ENCODE peak calls at places on chromosome 12, in four cellular contexts. V is HepG2, Y is GM12878, D is H1. N is an unnamed sample.

GRCh38 chr12:30977537-30978349 is 51.2 kb downstream of the TSPAN11 start:
- DNase-seq in V (no peak), Y (no peak), D (no peak), N (no peak)

GRCh38 chr12:79559591-79559990 is 131.2 kb downstream of the PAWR start:
- DNase-seq in V (no peak), Y (no peak), D (no peak), N (no peak)

GRCh38 chr12:56839489-56840442 is 76.6 kb downstream of the HSD17B6 start:
- DNase-seq in V (peak; percentile 41), Y (peak; percentile 2), D (peak; percentile 72), N (peak; percentile 23)

GRCh38 chr12:109310247-109311125 is 1.4 kb upstream of the FOXN4 start:
- DNase-seq in V (no peak), Y (no peak), D (peak; percentile 58), N (peak; percentile 60)

GRCh38 chr12:102024765-102025164 is 37.0 kb downstream of the WASHC3 start:
- DNase-seq in V (no peak), Y (no peak), D (no peak), N (no peak)

GRCh38 chr12:48002773-48003218 is 1.5 kb downstream of the COL2A1 start:
- DNase-seq in V (no peak), Y (no peak), D (peak; percentile 71), N (peak; percentile 77)

GRCh38 chr12:132306885-132307191 is 22.6 kb downstream of the GALNT9 start:
- DNase-seq in V (no peak), Y (no peak), D (no peak), N (no peak)

GRCh38 chr12:109160873-109161272 is 44.5 kb downstream of the ACACB start:
- DNase-seq in V (no peak), Y (no peak), D (no peak), N (no peak)

GRCh38 chr12:104720346-104721064 is 237.6 kb downstream of the SLC41A2 start:
- DNase-seq in V (no peak), Y (no peak), D (no peak), N (no peak)

GRCh38 chr12:55795950-55796349 is 21.6 kb downstream of the SARNP start:
- DNase-seq in V (no peak), Y (no peak), D (no peak), N (no peak)

GRCh38 chr12:12985817-12986408 is 14.2 kb downstream of the HEBP1 start:
- DNase-seq in V (peak; percentile 11), Y (no peak), D (peak; percentile 70), N (peak; percentile 31)

GRCh38 chr12:122227341-122227740 is 1.5 kb upstream of the DIABLO start:
- DNase-seq in V (no peak), Y (no peak), D (no peak), N (peak; percentile 64)
- TF ChIP-seq RAD21 in V (no peak), Y (no peak), D (no peak), N (peak; percentile 37)

GRCh38 chr12:1519642-1520041 is 74.7 kb downstream of the FBXL14 start:
- DNase-seq in V (no peak), Y (no peak), D (no peak), N (no peak)

GRCh38 chr12:1518763-1519516 is 75.4 kb downstream of the FBXL14 start:
- DNase-seq in V (peak; percentile 66), Y (no peak), D (no peak), N (no peak)

GRCh38 chr12:1517007-1517406 is 77.4 kb downstream of the FBXL14 start:
- DNase-seq in V (peak; percentile 10), Y (no peak), D (peak; percentile 90), N (peak; percentile 58)

GRCh38 chr12:1518486-1518762 is 76.0 kb downstream of the FBXL14 start:
- DNase-seq in V (no peak), Y (no peak), D (no peak), N (no peak)

GRCh38 chr12:1517734-1518485 is 76.5 kb downstream of the FBXL14 start:
- DNase-seq in V (no peak), Y (no peak), D (no peak), N (no peak)
- TF ChIP-seq SIN3A in V (no peak), Y (no peak), D (no peak), N (no peak)

GRCh38 chr12:42309996-42310395 is 15.9 kb downstream of the ZCRB1 start:
- DNase-seq in V (no peak), Y (no peak), D (no peak), N (no peak)

GRCh38 chr12:42306297-42306696 is 19.6 kb downstream of the ZCRB1 start:
- DNase-seq in V (no peak), Y (no peak), D (no peak), N (no peak)

DNA sequence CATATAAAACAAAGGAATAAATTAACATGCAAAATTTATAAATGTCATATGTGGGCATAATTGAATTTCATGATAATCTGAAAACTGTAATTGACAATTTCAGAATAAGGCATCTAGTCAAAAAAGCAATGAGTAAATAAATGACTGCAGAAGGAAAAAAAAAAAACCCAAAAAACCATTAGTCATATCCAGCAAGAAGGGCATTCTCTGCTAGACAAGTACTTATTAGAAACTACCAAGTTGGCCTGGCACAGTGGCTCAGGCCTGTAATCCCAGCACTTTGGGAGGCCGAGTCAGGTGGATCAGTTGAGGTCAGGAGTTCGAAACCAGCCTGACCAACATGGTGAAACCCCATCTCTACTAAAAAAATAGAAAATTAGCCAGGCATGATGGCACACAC is 17.5 kb downstream of the ZCRB1 start:
- DNase-seq in V (no peak), Y (no peak), D (no peak), N (no peak)
- TF ChIP-seq TCF12 in V (no peak), Y (no peak), D (no peak), N (no peak)

GRCh38 chr12:6335451-6336078 is 6.3 kb downstream of the TNFRSF1A start:
- DNase-seq in V (peak; percentile 90), Y (peak; percentile 60), D (peak; percentile 70), N (peak; percentile 74)

GRCh38 chr12:6337958-6338406 is 3.9 kb downstream of the TNFRSF1A start:
- DNase-seq in V (peak; percentile 30), Y (no peak), D (no peak), N (no peak)

GRCh38 chr12:6336859-6337744 is 4.8 kb downstream of the TNFRSF1A start:
- DNase-seq in V (no peak), Y (no peak), D (no peak), N (no peak)

GRCh38 chr12:6334940-6335450 is 6.9 kb downstream of the TNFRSF1A start:
- DNase-seq in V (no peak), Y (no peak), D (no peak), N (no peak)

DNA sequence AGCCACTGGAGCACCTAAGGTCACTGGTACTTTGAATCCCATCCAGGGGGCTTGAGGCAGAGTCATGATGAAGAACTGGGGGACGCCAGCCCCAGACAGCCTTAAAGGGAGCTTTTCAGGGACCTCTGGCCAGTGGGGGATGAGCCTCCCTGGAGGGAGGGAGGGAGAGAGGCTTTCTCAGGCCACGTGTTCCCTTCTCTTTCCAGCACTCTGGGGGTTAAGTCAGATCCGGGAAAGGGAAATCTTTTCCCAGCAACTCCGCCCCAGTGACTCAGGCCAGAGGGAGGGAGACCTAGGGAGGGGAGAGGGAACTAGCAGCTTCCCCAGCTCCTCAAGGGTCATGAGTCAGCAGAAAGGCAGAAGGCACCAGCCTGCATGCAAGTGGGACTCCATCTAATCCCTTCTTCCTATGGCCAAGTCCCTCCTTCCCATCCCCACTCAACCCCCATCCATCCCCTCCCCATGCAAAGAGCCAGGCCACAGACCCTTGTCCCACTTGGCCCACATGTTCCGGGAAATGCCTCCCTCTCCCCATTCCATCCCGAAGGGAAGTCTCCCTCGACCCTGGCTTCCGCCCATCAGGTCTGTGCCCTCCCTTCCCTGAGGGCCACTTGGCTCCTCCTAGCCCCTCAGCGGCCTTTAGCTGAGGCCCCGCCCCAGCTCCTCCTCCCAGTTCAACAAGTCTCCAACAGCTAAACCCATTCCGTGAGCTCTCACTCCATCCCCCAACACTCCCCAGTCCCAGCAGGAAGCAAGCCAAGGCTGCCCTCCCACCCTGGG is 5.6 kb downstream of the TNFRSF1A start:
- DNase-seq in V (peak; percentile 94), Y (no peak), D (peak; percentile 89), N (peak; percentile 74)
- TF ChIP-seq RAD21 in V (no peak), Y (no peak), D (no peak), N (no peak)

DNA sequence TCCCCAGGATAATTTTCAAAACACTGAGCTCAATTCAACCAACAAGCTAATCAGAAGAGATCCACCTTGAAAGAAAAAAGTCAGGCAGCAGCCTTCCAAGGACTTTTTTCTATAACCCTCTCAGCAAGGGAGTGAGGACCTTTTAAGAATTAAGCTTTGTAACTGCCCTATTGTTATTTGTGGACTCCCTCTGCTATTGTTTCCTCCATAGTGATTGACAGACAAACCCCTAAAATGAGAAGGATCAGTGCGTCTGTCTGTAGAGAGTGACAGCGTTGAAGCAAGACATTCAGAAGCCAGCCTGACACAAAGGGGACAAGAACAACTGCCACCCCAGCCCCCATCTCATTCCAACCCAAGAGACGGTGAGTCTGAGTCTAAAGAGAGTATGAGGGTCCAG is 30.3 kb upstream of the BTG1 start:
- DNase-seq in V (no peak), Y (no peak), D (no peak), N (no peak)
- TF ChIP-seq SIN3A in V (no peak), Y (no peak), D (no peak), N (no peak)

GRCh38 chr12:70002097-70002911 is 177.3 kb downstream of the MYRFL start:
- DNase-seq in V (no peak), Y (no peak), D (no peak), N (no peak)
- TF ChIP-seq TCF12 in V (no peak), Y (no peak), D (no peak), N (no peak)

DNA sequence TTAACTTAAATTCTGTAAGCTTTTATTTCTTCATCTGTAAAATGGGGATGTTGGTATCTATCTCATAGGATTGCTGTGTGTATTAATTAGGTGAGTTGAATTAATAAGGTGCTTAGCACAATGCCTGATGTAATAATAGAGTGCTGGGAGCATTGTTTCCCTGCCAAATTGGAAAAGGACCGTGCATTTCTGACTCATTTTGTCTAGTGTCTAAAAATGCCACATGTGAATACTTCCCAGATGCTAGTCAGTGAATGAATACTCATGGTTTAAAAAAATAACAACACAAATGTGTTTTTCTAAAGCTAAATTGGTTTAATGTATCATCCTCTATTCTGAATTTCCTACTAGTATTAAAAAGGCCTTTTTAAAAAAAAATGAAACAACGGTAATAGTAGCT is 45.4 kb upstream of the NEDD1 start:
- DNase-seq in V (no peak), Y (no peak), D (no peak), N (no peak)
- TF ChIP-seq RAD21 in V (no peak), Y (no peak), D (no peak), N (no peak)

GRCh38 chr12:49791700-49792099 is 36.5 kb downstream of the NCKAP5L start:
- DNase-seq in V (no peak), Y (no peak), D (no peak), N (no peak)
- TF ChIP-seq SIN3A in V (no peak), Y (no peak), D (no peak), N (no peak)

GRCh38 chr12:25529738-25530137 is 23.3 kb downstream of the LMNTD1 start:
- DNase-seq in V (no peak), Y (no peak), D (no peak), N (no peak)
- TF ChIP-seq TCF12 in V (no peak), Y (no peak), D (no peak), N (no peak)

DNA sequence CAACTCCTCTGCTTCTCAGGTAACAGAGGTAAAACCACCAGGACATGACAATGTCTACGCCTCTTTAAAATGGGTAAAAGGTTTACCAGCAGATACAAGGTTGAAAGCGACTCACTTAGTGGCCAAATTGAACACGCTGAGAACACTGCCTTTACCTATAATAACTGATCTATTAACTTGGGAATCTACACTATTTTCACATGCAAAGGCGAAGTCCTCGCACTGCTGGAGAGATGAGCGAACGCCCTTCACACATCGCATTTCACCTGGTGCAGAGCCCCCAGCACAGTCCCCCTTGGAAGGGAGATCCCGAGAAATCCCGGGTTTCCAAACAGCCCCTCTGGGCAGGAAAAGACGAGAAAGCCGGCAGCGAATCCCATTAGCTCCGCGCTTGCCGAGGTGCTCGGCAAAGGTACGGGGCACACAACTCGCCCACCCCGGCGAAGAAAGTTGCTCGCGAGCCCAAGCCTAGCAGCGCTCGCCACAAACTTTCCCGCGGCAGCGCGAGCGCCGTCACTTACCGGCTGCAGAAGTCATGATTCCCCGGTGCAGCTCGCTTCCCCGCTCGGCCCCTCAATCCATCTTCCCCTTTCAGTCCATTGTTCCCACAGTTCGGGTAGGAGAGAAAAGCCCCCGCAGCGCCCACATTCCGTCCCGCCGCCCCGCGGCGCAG is 427 bp downstream of the FGD6 start:
- DNase-seq in V (peak; percentile 27), Y (no peak), D (no peak), N (peak; percentile 50)
- TF ChIP-seq RAD21 in V (no peak), Y (no peak), D (no peak), N (peak; percentile 7)